ENCODE peak calls at places on chromosomes 13 and 19, in seven cellular contexts. F is neural progenitor cell, N is GM23338, A is astrocyte, L is GM23248, O is endothelial cell of umbilical vein, Q is fibroblast of lung. Y is an unnamed sample.

GRCh38 chr13:85974604-85975366 is 175.6 kb upstream of the SLITRK6 start:
- DNase-seq in O (no peak), Q (peak; percentile 45), L (no peak), N (no peak), A (peak; percentile 29), F (no peak), Y (no peak)

GRCh38 chr13:112903606-112904195 is 65.3 kb upstream of the MCF2L start:
- DNase-seq in A (no peak), F (no peak), O (no peak), Q (no peak), L (no peak), N (no peak), Y (no peak)

GRCh38 chr13:24664726-24665409 is 15.3 kb upstream of the ATP12A start:
- DNase-seq in F (no peak), L (peak; percentile 85), A (peak; percentile 73), N (no peak), O (no peak), Q (peak; percentile 83), Y (peak; percentile 95)

GRCh38 chr19:41696402-41697197 is 8.5 kb upstream of the CEACAM7 start:
- DNase-seq in F (no peak), O (peak; percentile 7), N (peak; percentile 60), A (no peak), Q (no peak), L (peak; percentile 16), Y (no peak)

GRCh38 chr19:48085904-48086864 is 24.4 kb downstream of the PLA2G4C start:
- DNase-seq in Q (no peak), O (no peak), A (no peak), N (peak; percentile 61), F (no peak), L (no peak), Y (no peak)

GRCh38 chr13:64130170-64130569 is 2714.5 kb upstream of the PCDH20 start:
- DNase-seq in F (no peak), L (no peak), N (no peak), O (no peak), Q (no peak), A (no peak), Y (no peak)

GRCh38 chr13:26698392-26699196 is 62.0 kb downstream of the GPR12 start:
- DNase-seq in O (peak; percentile 88), N (peak; percentile 86), L (peak; percentile 92), Q (peak; percentile 65), F (peak; percentile 86), A (peak; percentile 46), Y (peak; percentile 32)

GRCh38 chr19:41415154-41415571 is 12.0 kb downstream of the B3GNT8 start:
- DNase-seq in L (no peak), O (no peak), Q (no peak), F (no peak), A (no peak), N (no peak), Y (no peak)

GRCh38 chr19:46972301-46972700 is 47.3 kb upstream of the NPAS1 start:
- DNase-seq in N (no peak), O (no peak), F (no peak), A (no peak), L (peak; percentile 81), Q (no peak), Y (no peak)

GRCh38 chr19:46975011-46975917 is 44.4 kb upstream of the NPAS1 start:
- DNase-seq in F (peak; percentile 42), N (no peak), O (no peak), Q (peak; percentile 54), A (peak; percentile 47), L (no peak), Y (no peak)

GRCh38 chr19:46976845-46977320 is 42.8 kb upstream of the NPAS1 start:
- DNase-seq in O (peak; percentile 58), N (peak; percentile 70), A (peak; percentile 83), Q (peak; percentile 87), L (peak; percentile 86), F (peak; percentile 74), Y (no peak)

GRCh38 chr19:46975918-46976782 is 43.5 kb upstream of the NPAS1 start:
- DNase-seq in F (peak; percentile 84), O (peak; percentile 98), L (peak; percentile 98), A (peak; percentile 99), Q (peak; percentile 100), N (peak; percentile 82), Y (peak; percentile 54)

DNA sequence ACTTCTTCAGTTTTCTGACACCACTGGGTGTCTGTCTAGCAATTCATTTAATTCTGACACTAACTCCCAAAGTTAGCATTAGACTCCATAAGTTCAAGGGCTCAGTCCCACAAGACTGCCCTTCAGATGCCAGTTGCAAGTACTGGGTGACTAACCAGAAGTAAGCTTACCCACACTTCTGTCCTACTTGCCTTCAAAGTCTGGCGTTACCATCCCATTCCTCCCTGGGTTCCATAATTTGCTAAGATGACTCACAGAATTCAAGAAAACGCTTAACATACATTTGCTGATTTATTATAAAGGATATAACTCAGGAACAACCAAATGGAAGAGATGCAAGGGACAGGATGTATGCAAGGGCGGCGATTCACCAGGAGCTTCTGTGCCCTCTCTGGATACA is 45.5 kb upstream of the NPAS1 start:
- DNase-seq in N (no peak), F (no peak), Q (no peak), L (no peak), O (no peak), A (no peak), Y (no peak)
- TF ChIP-seq EZH2 in N (no peak), F (no peak), Q (no peak), L (no peak), O (no peak), A (no peak), Y (no peak)

GRCh38 chr19:15454371-15454800 is 4.6 kb upstream of the WIZ start:
- DNase-seq in A (no peak), O (no peak), L (no peak), F (no peak), N (no peak), Q (no peak), Y (no peak)

GRCh38 chr19:15456441-15456840 is 6.7 kb upstream of the WIZ start:
- DNase-seq in O (no peak), N (no peak), A (no peak), L (no peak), F (no peak), Q (no peak), Y (no peak)

GRCh38 chr19:15457701-15458484 is 6.5 kb downstream of the RASAL3 start:
- DNase-seq in N (peak; percentile 33), L (no peak), Q (no peak), A (no peak), O (no peak), F (no peak), Y (no peak)

GRCh38 chr19:15455996-15456395 is 6.2 kb upstream of the WIZ start:
- DNase-seq in L (no peak), A (no peak), O (no peak), Q (no peak), N (no peak), F (no peak), Y (no peak)

DNA sequence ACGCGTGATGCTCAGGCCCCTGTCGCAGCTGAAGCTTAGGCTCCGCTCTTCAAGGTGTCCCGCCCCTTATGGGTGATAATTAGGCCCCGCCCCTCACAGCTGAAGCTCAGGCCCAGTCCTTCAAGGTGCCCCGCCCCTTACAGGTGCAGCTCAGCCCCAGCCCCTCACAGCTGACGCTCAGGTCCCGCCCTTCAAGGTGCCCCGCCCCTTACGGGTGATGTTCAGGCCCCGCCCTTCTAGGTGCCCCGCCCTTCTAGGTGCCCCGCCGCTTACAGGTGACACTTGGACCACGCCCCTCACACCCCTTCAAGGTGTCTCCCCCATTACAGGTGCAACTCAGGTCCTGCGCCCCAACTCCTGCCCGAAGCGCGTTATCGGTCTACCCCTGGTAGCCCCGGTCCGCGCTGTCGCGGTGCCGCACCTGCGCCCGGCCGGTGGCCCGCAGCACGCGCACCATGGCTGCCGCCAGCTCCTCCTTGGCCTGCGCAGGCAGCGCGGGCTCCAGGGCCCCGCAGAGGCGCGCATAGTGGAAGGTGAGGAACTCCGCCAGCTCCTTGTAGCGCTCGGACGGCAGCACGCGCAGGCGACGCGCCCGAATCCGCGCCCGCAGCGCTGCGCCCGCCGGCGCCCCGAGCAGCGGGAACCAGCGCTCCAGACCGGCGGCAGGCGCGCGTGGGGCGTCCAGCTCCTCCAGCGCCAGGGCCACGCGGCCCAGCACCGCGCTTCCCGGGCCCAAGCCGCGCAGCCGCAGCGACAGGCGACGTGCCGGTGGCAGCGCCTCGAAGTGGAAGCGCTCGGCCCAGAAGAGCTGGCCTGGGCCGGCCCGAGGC is 7.3 kb downstream of the RASAL3 start:
- DNase-seq in F (peak; percentile 69), L (peak; percentile 21), O (no peak), N (peak; percentile 99), A (no peak), Q (no peak), Y (no peak)
- TF ChIP-seq EZH2 in F (peak; percentile 90), L (no peak), O (no peak), N (peak; percentile 45), A (peak; percentile 58), Q (peak; percentile 25), Y (no peak)

DNA sequence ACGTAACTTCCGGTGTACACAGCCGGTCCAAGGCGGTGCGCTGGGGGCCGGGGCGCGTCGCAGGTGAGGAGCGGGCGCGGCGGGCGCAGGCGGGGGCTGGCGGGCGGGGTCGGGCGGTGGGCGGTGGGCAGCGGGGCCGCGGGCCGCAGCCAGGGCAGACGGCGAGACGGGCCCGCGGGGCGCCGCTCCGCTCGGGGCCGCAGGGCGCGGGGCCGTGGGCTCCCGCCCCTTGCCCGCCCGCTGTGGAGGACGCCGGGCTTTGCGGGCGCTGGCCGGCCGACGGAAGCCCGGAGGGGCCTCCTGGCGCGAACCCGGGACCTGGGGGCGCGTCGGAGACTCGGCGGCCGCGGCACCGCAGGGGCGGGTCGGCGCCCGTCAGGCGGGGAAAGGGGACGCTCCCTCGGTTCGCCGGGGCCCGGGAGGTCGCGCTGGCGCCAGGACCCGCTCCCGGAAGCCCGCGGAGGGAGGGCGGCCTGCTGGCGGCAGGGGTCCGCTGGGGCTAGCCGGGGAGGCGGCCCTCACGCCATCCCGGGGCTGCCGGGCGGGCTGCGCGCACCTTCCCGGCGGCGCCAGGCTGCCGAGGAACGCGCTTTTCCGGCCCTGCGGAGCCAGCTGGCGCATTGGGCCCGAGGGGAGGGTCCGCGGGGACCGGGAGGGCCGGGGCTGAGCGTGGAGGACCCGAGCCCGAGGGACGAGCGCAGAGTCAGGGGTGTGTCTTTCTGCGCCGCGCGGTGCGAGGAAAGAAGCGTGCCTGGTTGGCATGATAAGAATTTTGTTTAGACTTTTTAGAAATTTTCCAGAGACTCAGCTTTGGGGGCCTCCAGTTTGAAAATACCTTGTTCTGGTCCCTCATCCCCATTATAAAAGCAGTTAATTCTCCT is at the start of gene GARRE1:
- DNase-seq in F (peak; percentile 71), O (peak; percentile 44), N (peak; percentile 72), L (peak; percentile 61), A (no peak), Q (peak; percentile 38), Y (no peak)
- TF ChIP-seq EZH2 in F (no peak), O (no peak), N (no peak), L (no peak), A (no peak), Q (no peak), Y (no peak)

GRCh38 chr13:27966641-27967202 is 2.4 kb downstream of the CDX2 start:
- DNase-seq in F (peak; percentile 51), N (peak; percentile 82), A (no peak), L (no peak), Q (no peak), O (no peak), Y (no peak)

GRCh38 chr13:27965740-27966640 is 3.1 kb downstream of the CDX2 start:
- DNase-seq in L (no peak), O (no peak), F (peak; percentile 87), N (peak; percentile 93), Q (no peak), A (no peak), Y (no peak)

GRCh38 chr13:27967736-27968315 is 1.3 kb downstream of the CDX2 start:
- DNase-seq in L (no peak), O (no peak), F (peak; percentile 47), A (no peak), N (peak; percentile 49), Q (no peak), Y (no peak)

GRCh38 chr13:27968316-27969072 is 621 bp downstream of the CDX2 start:
- DNase-seq in N (peak; percentile 72), O (no peak), A (no peak), L (no peak), F (peak; percentile 77), Q (no peak), Y (no peak)

DNA sequence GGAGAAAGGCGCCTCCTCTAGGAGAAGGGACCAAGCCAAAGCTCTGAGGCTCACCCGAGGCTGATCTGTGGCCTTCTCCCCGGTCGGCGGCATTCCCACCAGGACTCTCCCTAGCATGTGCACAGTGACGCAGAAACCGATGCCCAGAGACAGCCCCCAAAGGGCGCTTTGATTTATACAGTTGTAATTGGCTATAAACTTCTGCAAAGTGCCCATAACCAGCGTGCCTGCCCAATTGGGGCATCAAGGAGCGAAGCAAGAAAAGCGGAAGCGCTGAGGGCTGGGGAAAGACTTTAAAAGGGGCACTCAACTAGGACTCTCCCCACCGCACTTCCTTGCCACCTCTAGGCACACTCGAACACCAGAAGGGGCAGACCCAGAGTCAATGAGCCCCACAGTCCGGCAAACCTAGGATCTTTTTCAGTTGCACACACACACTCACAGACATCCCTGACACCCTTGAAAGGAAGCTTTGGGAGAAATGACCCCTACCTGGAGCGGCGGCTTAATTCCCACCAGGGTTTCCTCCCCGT is 1.8 kb downstream of the CDX2 start:
- DNase-seq in N (peak; percentile 40), L (no peak), Q (no peak), F (no peak), A (no peak), O (no peak), Y (no peak)
- TF ChIP-seq EZH2 in N (peak; percentile 94), L (peak; percentile 76), Q (no peak), F (no peak), A (no peak), O (peak; percentile 16), Y (peak; percentile 68)